ENCODE peak calls at places on chromosomes 7 and 10, in seven cellular contexts. K is gastrocnemius medialis, A is HCT116, B is right lobe of liver, T is upper lobe of left lung, I is GM12878, X is A549. L is an unnamed sample.

GRCh38 chr10:119301397-119301796 is 94.0 kb downstream of the GRK5 start:
- ATAC-seq in I (no peak), T (peak), X (no peak), K (no peak), B (peak), A (no peak), L (peak)

GRCh38 chr7:140607441-140607989 is 33.1 kb downstream of the DENND2A start:
- ATAC-seq in A (no peak), T (peak), K (peak), I (no peak), X (no peak), B (peak), L (peak)

GRCh38 chr10:75062191-75062849 is 49.1 kb upstream of the SAMD8 start:
- ATAC-seq in I (no peak), X (no peak), A (no peak), B (no peak), K (peak), T (peak), L (peak)

GRCh38 chr10:71099731-71100361 is 112.5 kb upstream of the UNC5B start:
- ATAC-seq in K (no peak), B (no peak), T (no peak), A (no peak), X (no peak), I (no peak), L (no peak)

GRCh38 chr7:47578581-47579270 is 3.2 kb downstream of the TNS3 start:
- ATAC-seq in A (no peak), X (no peak), B (no peak), I (no peak), T (no peak), K (no peak), L (no peak)

GRCh38 chr10:71044720-71045119 is 156.4 kb upstream of the PCBD1 start:
- ATAC-seq in B (no peak), T (no peak), X (no peak), I (no peak), K (no peak), A (no peak), L (no peak)

GRCh38 chr10:1268856-1269255 is 212.7 kb downstream of the WDR37 start:
- ATAC-seq in K (no peak), X (no peak), A (no peak), I (no peak), B (no peak), T (no peak), L (no peak)

GRCh38 chr7:44113764-44114354 is 9.5 kb downstream of the POLD2 start:
- ATAC-seq in K (no peak), A (peak), B (no peak), I (no peak), X (no peak), T (no peak), L (no peak)

GRCh38 chr7:12686894-12687212 is 580 bp upstream of the ARL4A start:
- ATAC-seq in I (peak), B (no peak), K (no peak), X (no peak), A (peak), T (no peak), L (no peak)

GRCh38 chr10:35821339-35821911 is 179.3 kb upstream of the FZD8 start:
- ATAC-seq in B (no peak), K (no peak), I (peak), A (no peak), X (no peak), T (no peak), L (no peak)

GRCh38 chr10:120970595-120971529 is 119.7 kb downstream of the WDR11 start:
- ATAC-seq in X (no peak), T (peak), B (no peak), I (no peak), A (no peak), K (no peak), L (no peak)

GRCh38 chr10:31064334-31064733 is 32.7 kb upstream of the ZNF438 start:
- ATAC-seq in B (no peak), X (no peak), K (peak), I (no peak), T (no peak), A (no peak), L (peak)

GRCh38 chr7:49848211-49848841 is 74.9 kb downstream of the VWC2 start:
- ATAC-seq in A (no peak), I (no peak), K (no peak), X (no peak), B (no peak), T (no peak), L (no peak)

DNA sequence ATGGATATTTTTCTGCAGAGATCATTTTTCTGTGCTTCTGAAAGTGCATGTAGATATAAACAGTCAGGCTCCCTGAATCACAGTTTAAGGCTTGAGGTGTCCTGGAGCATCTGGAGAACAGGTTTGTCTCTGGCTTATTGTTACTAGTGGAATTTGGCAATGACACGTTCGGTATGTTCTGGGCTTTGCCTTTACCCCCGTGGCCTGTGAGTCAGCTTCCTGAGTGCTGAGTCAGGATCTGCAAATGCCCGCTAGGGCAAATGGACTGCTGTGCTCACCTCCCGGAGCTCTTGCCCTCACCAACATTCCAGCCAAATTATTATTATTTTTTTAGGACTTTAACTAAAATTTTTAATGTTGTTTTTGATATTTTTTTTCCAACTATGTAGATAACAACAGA is 192.5 kb upstream of the PRSS1 start:
- ATAC-seq in I (peak), X (peak), K (peak), B (peak), A (peak), T (peak), L (peak)
- H3K27ac ChIP-seq in I (no peak), X (peak), K (peak), B (no peak), A (peak), T (no peak), L (no peak)

GRCh38 chr10:87861034-87861433 is 2.3 kb downstream of the KLLN start:
- ATAC-seq in T (no peak), X (no peak), A (no peak), B (no peak), K (no peak), I (no peak), L (no peak)
- H3K4me3 ChIP-seq in T (peak), X (no peak), A (no peak), B (peak), K (no peak), I (peak), L (no peak)

DNA sequence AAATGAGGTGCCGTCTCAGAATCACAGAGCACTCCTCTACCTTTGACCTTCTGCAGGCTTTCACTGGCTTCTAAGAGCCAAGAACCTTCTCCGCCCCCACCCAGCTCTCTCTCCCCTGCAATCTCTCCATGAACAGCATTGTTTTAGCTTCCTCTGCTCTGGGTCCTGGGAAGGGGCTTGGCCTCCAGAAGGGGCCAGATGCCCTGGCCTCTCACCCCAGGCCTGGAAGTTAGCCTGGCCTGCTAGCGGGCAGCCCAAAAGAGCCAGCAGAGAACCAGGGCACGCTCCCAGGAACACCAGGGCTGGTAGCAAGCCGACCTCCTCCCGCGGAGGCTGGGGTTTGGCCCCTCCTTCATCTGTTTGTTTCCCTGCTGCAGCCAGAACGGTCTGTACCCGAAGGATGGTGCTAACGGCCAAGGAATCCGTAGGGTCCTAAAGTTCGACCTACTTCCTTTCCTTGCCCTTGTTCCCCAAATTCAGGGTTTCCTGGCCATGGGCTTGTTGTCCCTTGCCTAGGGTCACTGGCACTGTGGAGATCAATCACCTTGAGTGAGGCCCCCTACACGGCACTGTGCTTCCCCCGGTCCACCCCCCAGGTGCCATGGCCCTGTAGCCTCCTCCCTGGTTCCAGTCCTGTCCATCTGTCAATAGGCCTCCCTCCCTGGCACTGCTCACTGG is 18.7 kb upstream of the DDIT4 start:
- ATAC-seq in A (peak), X (peak), B (peak), T (peak), K (peak), I (peak), L (peak)
- TF ChIP-seq POLR2A in A (no peak), X (peak), B (peak), T (no peak), K (peak), I (peak), L (peak)

DNA sequence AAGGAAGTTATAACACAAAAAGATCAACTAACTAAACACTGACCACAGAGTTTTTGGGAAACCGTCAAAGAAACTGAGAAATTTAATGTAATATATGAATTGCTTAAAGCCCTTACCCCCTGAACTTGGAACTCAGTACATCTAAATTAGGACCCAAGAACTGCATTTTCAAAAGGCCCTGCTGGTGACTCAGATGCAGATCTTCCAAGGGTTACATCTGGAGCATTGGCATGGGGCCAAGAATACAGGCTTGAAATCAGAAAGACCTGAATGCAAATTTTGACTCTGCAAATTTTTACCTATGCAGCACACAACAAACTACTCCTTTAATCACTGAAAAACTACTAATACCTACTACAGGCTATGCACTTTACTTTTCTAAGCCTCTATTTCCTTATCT is 43.9 kb downstream of the NSUN6 start:
- ATAC-seq in A (peak), X (peak), K (no peak), B (no peak), T (no peak), I (no peak), L (no peak)
- H3K27ac ChIP-seq in A (peak), X (peak), K (no peak), B (no peak), T (no peak), I (no peak), L (no peak)

GRCh38 chr10:22655312-22655973 is 58.9 kb downstream of the PIP4K2A start:
- ATAC-seq in A (no peak), I (peak), K (no peak), X (peak), T (peak), B (peak), L (no peak)
- H3K4me3 ChIP-seq in A (no peak), I (no peak), K (no peak), X (no peak), T (no peak), B (no peak), L (no peak)

GRCh38 chr7:42686594-42687156 is 225.2 kb downstream of the C7orf25 start:
- ATAC-seq in T (no peak), I (no peak), A (no peak), X (no peak), B (no peak), K (no peak), L (no peak)
- TF ChIP-seq POLR2A in T (no peak), I (no peak), A (no peak), X (no peak), B (no peak), K (no peak), L (no peak)

GRCh38 chr7:25615005-25615404 is 386.7 kb upstream of the NPVF start:
- ATAC-seq in K (no peak), I (no peak), B (no peak), A (no peak), X (no peak), T (no peak), L (no peak)
- H3K27ac ChIP-seq in K (peak), I (no peak), B (no peak), A (no peak), X (no peak), T (no peak), L (no peak)

GRCh38 chr10:112131996-112132395 is 51.6 kb downstream of the GPAM start:
- ATAC-seq in T (no peak), X (no peak), A (no peak), B (peak), K (peak), I (no peak), L (no peak)
- H3K4me3 ChIP-seq in T (no peak), X (no peak), A (no peak), B (no peak), K (no peak), I (no peak), L (no peak)